ENCODE peak calls at places on chromosome X, in four cellular contexts. U, H, C and A are unnamed samples.

GRCh38 chrX:129781134-129782014 is 1.6 kb downstream of the SASH3 start:
- DNase-seq in C (peak), H (peak), U (peak), A (no peak)

GRCh38 chrX:123833387-123833786 is 26.5 kb upstream of the XIAP start:
- DNase-seq in U (peak), C (peak), H (peak), A (peak)

GRCh38 chrX:34654939-34655338 is 2.1 kb downstream of the TMEM47 start:
- DNase-seq in U (no peak), C (no peak), H (no peak), A (no peak)

GRCh38 chrX:69083361-69083760 is 81.9 kb downstream of the PJA1 start:
- DNase-seq in H (no peak), U (no peak), C (no peak), A (no peak)

GRCh38 chrX:40383360-40383759 is 197.4 kb upstream of the ATP6AP2 start:
- DNase-seq in H (no peak), U (no peak), C (no peak), A (no peak)

GRCh38 chrX:13311560-13311959 is 8.3 kb downstream of the ATXN3L start:
- DNase-seq in H (no peak), C (no peak), U (no peak), A (no peak)

GRCh38 chrX:30308263-30309138 is 689 bp downstream of the NR0B1 start:
- DNase-seq in C (no peak), U (no peak), H (peak), A (no peak)

GRCh38 chrX:47226071-47226470 is 6.7 kb upstream of the USP11 start:
- DNase-seq in C (no peak), U (no peak), H (no peak), A (no peak)

GRCh38 chrX:110394653-110395052 is 36.0 kb downstream of the RTL9 start:
- DNase-seq in C (no peak), U (no peak), H (no peak), A (peak)

GRCh38 chrX:109632906-109633504 is 8.0 kb upstream of the KCNE5 start:
- DNase-seq in H (no peak), C (no peak), U (no peak), A (peak)

GRCh38 chrX:153226344-153227190 is 47.5 kb downstream of the MAGEA1 start:
- DNase-seq in C (no peak), H (no peak), U (no peak), A (peak)

GRCh38 chrX:11462136-11462535 is 168.9 kb downstream of the AMELX start:
- DNase-seq in H (no peak), C (no peak), U (no peak), A (no peak)

GRCh38 chrX:101257448-101258259 is 33.5 kb downstream of the TAF7L start:
- DNase-seq in H (no peak), C (no peak), U (no peak), A (no peak)

GRCh38 chrX:72306085-72306801 is 529 bp upstream of the CITED1 start:
- DNase-seq in U (no peak), H (no peak), C (no peak), A (no peak)

GRCh38 chrX:55841962-55842752 is 124.6 kb downstream of the RRAGB start:
- DNase-seq in H (peak), C (no peak), U (no peak), A (no peak)

GRCh38 chrX:45850775-45851433 is 650.2 kb upstream of the DIPK2B start:
- DNase-seq in C (peak), H (no peak), U (no peak), A (no peak)

GRCh38 chrX:82649645-82650044 is 858.4 kb upstream of the POU3F4 start:
- DNase-seq in C (no peak), U (no peak), H (no peak), A (no peak)

GRCh38 chrX:69627744-69628143 is 11.8 kb downstream of the EDA start:
- DNase-seq in C (no peak), U (no peak), H (no peak), A (no peak)

GRCh38 chrX:108091878-108092291 is 307 bp downstream of the ATG4A start:
- DNase-seq in U (no peak), H (no peak), C (no peak), A (no peak)

GRCh38 chrX:154012336-154012991 is 7.2 kb downstream of the IRAK1 start:
- DNase-seq in C (no peak), H (no peak), U (no peak), A (no peak)

GRCh38 chrX:136659174-136659573 is 11.2 kb downstream of the CD40LG start:
- DNase-seq in C (no peak), H (no peak), U (no peak), A (no peak)

GRCh38 chrX:7263330-7263729 is 115.4 kb upstream of the PUDP start:
- DNase-seq in H (no peak), U (no peak), C (no peak), A (no peak)

GRCh38 chrX:109774706-109775105 is 41.6 kb upstream of the ACSL4 start:
- DNase-seq in H (peak), C (no peak), U (no peak), A (peak)

GRCh38 chrX:11758400-11759171 is 549 bp downstream of the MSL3 start:
- DNase-seq in C (peak), H (peak), U (peak), A (peak)

GRCh38 chrX:103847174-103847870 is 15.3 kb upstream of the RAB9B start:
- DNase-seq in H (no peak), C (no peak), U (no peak), A (peak)

GRCh38 chrX:896256-896655 is 265.7 kb downstream of the SHOX start:
- DNase-seq in U (no peak), C (no peak), H (no peak), A (no peak)

GRCh38 chrX:1249101-1249887 is 19.3 kb upstream of the CSF2RA start:
- DNase-seq in C (no peak), U (peak), H (peak), A (peak)

GRCh38 chrX:67574696-67575095 is 30.9 kb downstream of the AR start:
- DNase-seq in C (no peak), H (no peak), U (no peak), A (peak)

GRCh38 chrX:29661290-29661689 is 554.1 kb upstream of the MAGEB2 start:
- DNase-seq in U (no peak), H (no peak), C (no peak), A (peak)

GRCh38 chrX:5681159-5681558 is 547.5 kb downstream of the NLGN4X start:
- DNase-seq in C (no peak), H (peak), U (no peak), A (no peak)

GRCh38 chrX:861335-861890 is 230.8 kb downstream of the SHOX start:
- DNase-seq in H (no peak), U (no peak), C (no peak), A (peak)

GRCh38 chrX:11119295-11119943 is 8.3 kb downstream of the HCCS start:
- DNase-seq in U (no peak), H (no peak), C (no peak), A (no peak)

GRCh38 chrX:137194164-137194563 is 160.4 kb upstream of the GPR101 start:
- DNase-seq in C (peak), U (no peak), H (peak), A (no peak)

GRCh38 chrX:129877401-129877800 is 28.6 kb upstream of the UTP14A start:
- DNase-seq in U (no peak), C (no peak), H (no peak), A (no peak)

GRCh38 chrX:115906276-115906675 is 264.3 kb upstream of the AGTR2 start:
- DNase-seq in H (no peak), U (no peak), C (no peak), A (no peak)

GRCh38 chrX:129091097-129091496 is 432.2 kb downstream of the SMARCA1 start:
- DNase-seq in H (no peak), C (no peak), U (no peak), A (no peak)

GRCh38 chrX:137926090-137926489 is 360.2 kb downstream of the ZIC3 start:
- DNase-seq in U (no peak), H (peak), C (no peak), A (no peak)

GRCh38 chrX:37943554-37943953 is 62.8 kb upstream of the SYTL5 start:
- DNase-seq in H (no peak), C (no peak), U (no peak), A (no peak)